ENCODE peak calls at places on chromosome 2, in four cellular contexts. N is IMR-90, W is tibial artery, S is spleen. B is an unnamed sample. For H3K4me1, the result is how much of the 10 kb centered on the place peaks cover.

GRCh38 chr2:108363048-108363899 is 14.5 kb upstream of the SULT1C4 start:
- DNase-seq in N (no peak), W (no peak), S (no peak), B (no peak)

GRCh38 chr2:73292316-73292905 is 937 bp downstream of the EGR4 start:
- DNase-seq in N (no peak), W (no peak), S (no peak), B (no peak)

GRCh38 chr2:164992818-164993217 is 37.5 kb upstream of the SLC38A11 start:
- DNase-seq in N (peak), W (peak), S (no peak), B (peak)

GRCh38 chr2:25521665-25522387 is 151.6 kb downstream of the DTNB start:
- DNase-seq in N (peak), W (no peak), S (no peak), B (peak)

GRCh38 chr2:181352158-181352557 is 105.0 kb upstream of the ITGA4 start:
- DNase-seq in N (no peak), W (no peak), S (no peak), B (no peak)

GRCh38 chr2:23287250-23287704 is 97.7 kb upstream of the KLHL29 start:
- DNase-seq in N (peak), W (no peak), S (no peak), B (no peak)

GRCh38 chr2:223909048-223909741 is 35.9 kb downstream of the WDFY1 start:
- DNase-seq in N (no peak), W (no peak), S (no peak), B (no peak)

GRCh38 chr2:239012228-239012627 is 164.3 kb downstream of the TWIST2 start:
- DNase-seq in N (no peak), W (peak), S (peak), B (no peak)

GRCh38 chr2:13193075-13193474 is 476.3 kb downstream of the TRIB2 start:
- DNase-seq in N (peak), W (no peak), S (no peak), B (peak)

GRCh38 chr2:174708713-174709112 is 55.6 kb downstream of the CHRNA1 start:
- DNase-seq in N (no peak), W (no peak), S (no peak), B (no peak)

GRCh38 chr2:174704647-174705046 is 59.6 kb downstream of the CHRNA1 start:
- DNase-seq in N (no peak), W (no peak), S (no peak), B (no peak)

GRCh38 chr2:174702541-174702940 is 61.7 kb downstream of the CHRNA1 start:
- DNase-seq in N (no peak), W (no peak), S (no peak), B (no peak)

GRCh38 chr2:174704061-174704460 is 60.2 kb downstream of the CHRNA1 start:
- DNase-seq in N (no peak), W (no peak), S (no peak), B (no peak)

DNA sequence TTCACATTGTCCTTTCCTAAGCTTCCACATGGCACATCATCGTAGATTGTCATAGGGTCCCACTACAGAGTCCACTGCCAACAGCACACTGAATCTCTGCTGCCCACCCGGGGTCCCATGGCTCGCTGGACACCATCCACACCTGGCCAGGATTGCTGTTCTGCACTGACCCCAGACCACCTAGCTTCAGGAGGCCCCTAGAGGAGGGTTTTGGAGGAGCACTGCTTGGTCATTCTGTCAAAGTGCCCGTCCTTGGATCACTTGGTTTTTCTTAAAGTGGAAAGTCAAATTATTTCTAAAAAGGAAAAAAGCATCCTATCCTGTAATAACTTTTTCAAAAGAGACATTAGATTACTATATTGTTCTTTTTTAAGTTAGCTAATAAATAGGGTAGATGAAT is 59.0 kb downstream of the CHRNA1 start:
- DNase-seq in N (no peak), W (no peak), S (no peak), B (no peak)
- TF ChIP-seq CTCF in N (no peak), W (no peak), S (no peak), B (no peak)

GRCh38 chr2:24456610-24457556 is 34.2 kb upstream of the NCOA1 start:
- DNase-seq in N (peak), W (peak), S (no peak), B (no peak)
- H3K4me1 ChIP-seq in N (under half), W (under half), S (under half), B (under half)

GRCh38 chr2:11480406-11480805 is 14.4 kb upstream of the E2F6 start:
- DNase-seq in N (no peak), W (no peak), S (no peak), B (no peak)

GRCh38 chr2:11482473-11483031 is 16.6 kb upstream of the E2F6 start:
- DNase-seq in N (no peak), W (no peak), S (no peak), B (peak)

GRCh38 chr2:11480859-11481258 is 14.9 kb upstream of the E2F6 start:
- DNase-seq in N (no peak), W (no peak), S (no peak), B (no peak)

GRCh38 chr2:11481426-11481788 is 15.4 kb upstream of the E2F6 start:
- DNase-seq in N (no peak), W (no peak), S (no peak), B (no peak)

GRCh38 chr2:11481789-11482472 is 16.0 kb upstream of the E2F6 start:
- DNase-seq in N (no peak), W (no peak), S (no peak), B (no peak)
- H3K4me3 ChIP-seq in N (no peak), W (peak), S (no peak), B (peak)

GRCh38 chr2:177717831-177718618 is 325.5 kb downstream of the AGPS start:
- DNase-seq in N (no peak), W (no peak), S (no peak), B (no peak)
- TF ChIP-seq CTCF in N (no peak), W (no peak), S (peak), B (no peak)

GRCh38 chr2:98472132-98472650 is 27.5 kb downstream of the INPP4A start:
- DNase-seq in N (no peak), W (no peak), S (peak), B (peak)
- H3K4me1 ChIP-seq in N (under half), W (under half), S (half or more), B (under half)

GRCh38 chr2:121788685-121789084 is 33.2 kb downstream of the TSN start:
- DNase-seq in N (no peak), W (no peak), S (no peak), B (no peak)
- H3K4me3 ChIP-seq in N (no peak), W (no peak), S (no peak), B (no peak)

GRCh38 chr2:103959174-103960125 is 894.5 kb upstream of the POU3F3 start:
- DNase-seq in N (no peak), W (no peak), S (no peak), B (peak)
- TF ChIP-seq CTCF in N (no peak), W (peak), S (no peak), B (peak)

DNA sequence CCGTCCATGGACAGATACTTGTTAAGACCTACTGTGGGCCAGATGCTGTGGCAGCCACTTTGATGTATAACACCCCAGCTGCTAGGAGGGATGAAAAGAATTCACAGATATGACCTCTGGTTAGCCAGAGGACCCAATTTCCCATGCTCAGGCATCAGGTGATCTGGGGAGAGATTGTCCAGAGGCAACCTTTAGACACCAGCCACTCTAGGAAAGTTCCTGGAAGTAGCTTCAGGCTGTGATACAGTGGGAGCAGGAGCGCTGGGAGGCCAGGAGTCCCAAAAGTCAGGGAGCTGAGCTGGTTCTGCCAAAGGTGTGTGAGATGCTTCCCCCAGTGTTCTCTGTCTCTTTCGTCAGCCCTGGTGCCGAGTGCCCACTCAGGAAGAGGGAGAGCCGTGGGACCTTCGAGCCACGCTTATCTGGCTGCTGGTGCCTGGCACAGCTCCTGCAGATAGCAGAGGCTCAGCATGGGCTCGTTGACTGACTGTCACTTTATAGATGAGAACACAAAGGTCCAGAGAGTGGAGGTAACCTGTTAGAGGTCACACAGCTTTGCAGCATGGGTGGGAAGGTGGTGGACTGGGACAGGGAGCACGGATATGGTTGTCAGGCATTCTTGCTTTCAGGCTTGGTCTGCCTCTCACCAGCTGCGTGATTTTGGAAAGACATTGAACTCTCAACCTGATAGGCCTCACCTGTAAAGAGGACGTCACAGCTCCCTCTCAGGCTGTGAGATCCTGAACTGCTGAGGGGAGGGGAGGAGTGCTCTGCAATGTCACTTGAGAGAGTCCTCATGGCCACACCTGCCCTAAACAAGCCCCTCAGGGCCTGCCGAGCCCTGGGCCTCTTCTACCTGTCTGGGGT is 7.8 kb upstream of the RALB start:
- DNase-seq in N (no peak), W (no peak), S (peak), B (no peak)
- H3K4me1 ChIP-seq in N (under half), W (under half), S (under half), B (under half)

GRCh38 chr2:107128381-107128780 is 242.4 kb upstream of the ST6GAL2 start:
- DNase-seq in N (no peak), W (no peak), S (no peak), B (no peak)

GRCh38 chr2:107133412-107133811 is 247.4 kb upstream of the ST6GAL2 start:
- DNase-seq in N (no peak), W (no peak), S (no peak), B (no peak)

GRCh38 chr2:107136749-107137148 is 250.8 kb upstream of the ST6GAL2 start:
- DNase-seq in N (no peak), W (no peak), S (no peak), B (no peak)

GRCh38 chr2:107132746-107133145 is 246.8 kb upstream of the ST6GAL2 start:
- DNase-seq in N (no peak), W (no peak), S (no peak), B (no peak)

GRCh38 chr2:107132141-107132540 is 246.2 kb upstream of the ST6GAL2 start:
- DNase-seq in N (no peak), W (no peak), S (peak), B (no peak)
- H3K4me3 ChIP-seq in N (no peak), W (no peak), S (no peak), B (no peak)

DNA sequence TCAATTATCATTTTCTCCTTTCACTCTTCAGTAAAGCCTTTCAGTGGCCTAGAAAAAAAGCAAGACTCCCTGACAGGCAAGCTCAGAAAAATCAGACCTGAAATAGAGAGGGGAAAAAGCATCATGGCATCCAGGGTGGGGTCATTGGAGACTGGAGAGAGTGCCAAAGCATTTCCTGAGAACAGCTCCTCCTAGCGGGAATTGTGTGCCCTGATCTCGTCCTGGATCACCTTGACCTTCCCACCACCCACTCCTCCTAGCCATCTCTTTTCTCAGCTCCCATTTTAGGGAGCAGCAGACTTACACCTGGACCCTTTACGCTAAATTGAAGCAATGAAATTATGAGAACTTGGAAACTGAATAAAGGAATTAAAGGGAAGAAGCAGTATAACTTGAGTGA is 176.6 kb downstream of the VWC2L start:
- DNase-seq in N (no peak), W (no peak), S (no peak), B (peak)
- TF ChIP-seq CTCF in N (peak), W (no peak), S (no peak), B (peak)